ENCODE peak calls at places on chromosomes 12 and 14, in five cellular contexts. O is OCI-M1, V is body of pancreas, U is HT1080, S is uterus. Z is an unnamed sample.

GRCh38 chr12:64258576-64258975 is 36.5 kb upstream of the KICS2 start:
- DNase-seq in S (no peak), V (no peak), O (no peak), U (no peak), Z (no peak)

GRCh38 chr14:62691613-62692489 is 353.4 kb downstream of the KCNH5 start:
- DNase-seq in S (no peak), V (peak), U (peak), O (peak), Z (peak)

GRCh38 chr14:62077676-62078261 is 315.5 kb downstream of the SNAPC1 start:
- DNase-seq in U (no peak), V (no peak), O (no peak), S (no peak), Z (no peak)

GRCh38 chr14:95144849-95145248 is 12.5 kb downstream of the DICER1 start:
- DNase-seq in O (peak), V (no peak), U (no peak), S (no peak), Z (no peak)

GRCh38 chr14:55752580-55753365 is 172.8 kb downstream of the KTN1 start:
- DNase-seq in S (no peak), U (no peak), V (peak), O (no peak), Z (no peak)

GRCh38 chr14:79581912-79582576 is 629.3 kb downstream of the DIO2 start:
- DNase-seq in O (no peak), V (no peak), S (no peak), U (peak), Z (no peak)

GRCh38 chr14:100841445-100842403 is 15.8 kb downstream of the MEG3 start:
- DNase-seq in O (no peak), U (no peak), S (no peak), V (no peak), Z (no peak)

GRCh38 chr14:104795781-104796681 is 483 bp upstream of the AKT1 start:
- DNase-seq in V (peak), U (no peak), O (peak), S (no peak), Z (peak)

GRCh38 chr12:319116-319515 is 56.5 kb upstream of the SLC6A13 start:
- DNase-seq in U (no peak), O (no peak), V (no peak), S (no peak), Z (no peak)

GRCh38 chr12:5865397-5865796 is 79.7 kb downstream of the ANO2 start:
- DNase-seq in S (no peak), U (no peak), V (no peak), O (no peak), Z (no peak)

GRCh38 chr14:52961060-52961639 is 10.3 kb upstream of the FERMT2 start:
- DNase-seq in U (peak), O (peak), S (peak), V (peak), Z (peak)

GRCh38 chr14:61766136-61766535 is 3.9 kb downstream of the SNAPC1 start:
- DNase-seq in V (no peak), U (no peak), S (no peak), O (no peak), Z (no peak)

GRCh38 chr14:74593241-74593985 is 18.6 kb downstream of the LTBP2 start:
- DNase-seq in U (no peak), V (no peak), S (no peak), O (no peak), Z (no peak)

GRCh38 chr12:53096089-53096741 is 1.3 kb upstream of the IGFBP6 start:
- DNase-seq in U (no peak), S (peak), O (no peak), V (no peak), Z (no peak)

GRCh38 chr12:101019667-101020066 is 190.4 kb downstream of the SLC5A8 start:
- DNase-seq in U (no peak), S (no peak), O (no peak), V (no peak), Z (no peak)

GRCh38 chr14:105313381-105314286 is 914 bp upstream of the PACS2 start:
- DNase-seq in S (no peak), U (no peak), V (no peak), O (peak), Z (peak)

GRCh38 chr12:89706551-89707348 is 1.9 kb downstream of the ATP2B1 start:
- DNase-seq in O (no peak), U (peak), S (peak), V (no peak), Z (no peak)

GRCh38 chr14:103050935-103051334 is 6.4 kb downstream of the CDC42BPB start:
- DNase-seq in O (no peak), U (no peak), S (no peak), V (no peak), Z (no peak)

GRCh38 chr12:4006743-4007142 is 133.5 kb upstream of the PARP11 start:
- DNase-seq in U (no peak), S (no peak), V (no peak), O (no peak), Z (no peak)

GRCh38 chr12:118480235-118480634 is 103.9 kb downstream of the SUDS3 start:
- DNase-seq in S (no peak), O (no peak), V (no peak), U (no peak), Z (no peak)

GRCh38 chr14:55514819-55515470 is 65.1 kb upstream of the KTN1 start:
- DNase-seq in V (no peak), S (no peak), O (no peak), U (peak), Z (no peak)

Z was measured in NB4.